ENCODE peak calls at places on chromosome 7, in five cellular contexts. One of them, this sample, is unnamed.

GRCh38 chr7:150903627-150904026 is 51.3 kb downstream of the AOC1 start:
- DNase-seq in GM12878: no peak
- DNase-seq in K562: no peak
- DNase-seq in HepG2: no peak
- DNase-seq in HCT116: no peak
- DNase-seq in this sample: no peak

GRCh38 chr7:114422478-114423217 is 8.0 kb downstream of the FOXP2 start:
- DNase-seq in HCT116: peak
- DNase-seq in K562: no peak
- DNase-seq in GM12878: no peak
- DNase-seq in HepG2: no peak
- DNase-seq in this sample: peak

GRCh38 chr7:106060394-106060920 is 51.7 kb downstream of the SYPL1 start:
- DNase-seq in K562: no peak
- DNase-seq in HepG2: no peak
- DNase-seq in HCT116: no peak
- DNase-seq in GM12878: no peak
- DNase-seq in this sample: no peak

GRCh38 chr7:29463504-29464158 is 100.0 kb upstream of the PRR15 start:
- DNase-seq in HepG2: no peak
- DNase-seq in GM12878: no peak
- DNase-seq in HCT116: no peak
- DNase-seq in K562: no peak
- DNase-seq in this sample: no peak

GRCh38 chr7:69199048-69199447 is 399.2 kb upstream of the AUTS2 start:
- DNase-seq in HCT116: no peak
- DNase-seq in GM12878: no peak
- DNase-seq in K562: no peak
- DNase-seq in HepG2: no peak
- DNase-seq in this sample: no peak

GRCh38 chr7:50513166-50513871 is 51.9 kb downstream of the DDC start:
- DNase-seq in HepG2: no peak
- DNase-seq in K562: peak
- DNase-seq in GM12878: no peak
- DNase-seq in HCT116: no peak
- DNase-seq in this sample: no peak

GRCh38 chr7:21256310-21256877 is 171.5 kb upstream of the SP4 start:
- DNase-seq in HepG2: peak
- DNase-seq in HCT116: peak
- DNase-seq in GM12878: no peak
- DNase-seq in K562: peak
- DNase-seq in this sample: peak

GRCh38 chr7:12796397-12797136 is 109.1 kb downstream of the ARL4A start:
- DNase-seq in GM12878: no peak
- DNase-seq in K562: peak
- DNase-seq in HepG2: no peak
- DNase-seq in HCT116: no peak
- DNase-seq in this sample: no peak

GRCh38 chr7:21939136-21939857 is 6.4 kb downstream of the CDCA7L start:
- DNase-seq in HCT116: no peak
- DNase-seq in K562: no peak
- DNase-seq in GM12878: peak
- DNase-seq in HepG2: no peak
- DNase-seq in this sample: no peak

GRCh38 chr7:137946015-137946414 is 55.9 kb downstream of the CREB3L2 start:
- DNase-seq in K562: no peak
- DNase-seq in HCT116: no peak
- DNase-seq in GM12878: no peak
- DNase-seq in HepG2: no peak
- DNase-seq in this sample: no peak

DNA sequence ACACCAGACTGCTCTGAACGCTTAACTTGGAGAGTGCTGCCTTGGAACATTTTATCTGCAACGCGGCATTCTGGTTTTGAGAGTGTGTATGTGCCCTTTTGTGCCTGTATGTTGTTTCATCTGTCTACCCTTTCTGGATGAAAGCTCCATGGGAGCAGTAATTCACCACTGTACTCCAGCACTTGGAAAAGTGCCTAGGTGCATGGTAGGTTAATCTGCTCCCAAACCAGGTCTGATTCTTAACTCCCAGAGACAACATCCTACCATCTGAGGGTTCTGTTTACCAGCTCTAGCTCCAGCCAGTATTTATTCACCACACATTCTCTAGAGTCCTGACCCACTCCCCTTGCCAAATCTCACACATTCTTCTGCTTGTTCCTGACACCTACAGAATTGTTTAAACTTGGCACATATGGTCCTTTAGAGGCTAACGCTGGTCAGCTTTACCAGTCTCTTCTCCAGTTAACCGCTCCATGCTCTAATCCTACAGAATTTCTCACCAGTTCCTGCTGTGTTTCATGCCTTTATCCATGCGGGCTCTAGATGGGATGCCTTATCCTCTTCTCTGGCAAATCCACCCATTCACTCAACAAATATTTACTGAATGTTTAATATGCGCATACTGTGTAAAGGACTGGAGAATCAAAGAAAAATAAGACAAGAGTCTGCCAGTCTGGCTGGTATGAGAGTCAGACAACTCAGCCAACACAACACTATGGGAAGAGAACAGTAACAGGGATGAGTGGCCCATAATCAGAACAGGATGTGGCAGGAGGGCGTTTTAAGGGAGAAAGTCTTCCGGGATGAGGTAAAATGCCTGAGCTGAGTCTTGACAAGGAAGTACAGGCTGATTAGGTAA is 46.4 kb downstream of the MTPN start:
- DNase-seq in GM12878: no peak
- DNase-seq in HepG2: no peak
- DNase-seq in K562: no peak
- DNase-seq in HCT116: no peak
- DNase-seq in this sample: peak
- TF ChIP-seq REST in GM12878: no peak
- TF ChIP-seq REST in HepG2: no peak
- TF ChIP-seq REST in K562: no peak
- TF ChIP-seq REST in HCT116: no peak
- TF ChIP-seq REST in this sample: no peak

DNA sequence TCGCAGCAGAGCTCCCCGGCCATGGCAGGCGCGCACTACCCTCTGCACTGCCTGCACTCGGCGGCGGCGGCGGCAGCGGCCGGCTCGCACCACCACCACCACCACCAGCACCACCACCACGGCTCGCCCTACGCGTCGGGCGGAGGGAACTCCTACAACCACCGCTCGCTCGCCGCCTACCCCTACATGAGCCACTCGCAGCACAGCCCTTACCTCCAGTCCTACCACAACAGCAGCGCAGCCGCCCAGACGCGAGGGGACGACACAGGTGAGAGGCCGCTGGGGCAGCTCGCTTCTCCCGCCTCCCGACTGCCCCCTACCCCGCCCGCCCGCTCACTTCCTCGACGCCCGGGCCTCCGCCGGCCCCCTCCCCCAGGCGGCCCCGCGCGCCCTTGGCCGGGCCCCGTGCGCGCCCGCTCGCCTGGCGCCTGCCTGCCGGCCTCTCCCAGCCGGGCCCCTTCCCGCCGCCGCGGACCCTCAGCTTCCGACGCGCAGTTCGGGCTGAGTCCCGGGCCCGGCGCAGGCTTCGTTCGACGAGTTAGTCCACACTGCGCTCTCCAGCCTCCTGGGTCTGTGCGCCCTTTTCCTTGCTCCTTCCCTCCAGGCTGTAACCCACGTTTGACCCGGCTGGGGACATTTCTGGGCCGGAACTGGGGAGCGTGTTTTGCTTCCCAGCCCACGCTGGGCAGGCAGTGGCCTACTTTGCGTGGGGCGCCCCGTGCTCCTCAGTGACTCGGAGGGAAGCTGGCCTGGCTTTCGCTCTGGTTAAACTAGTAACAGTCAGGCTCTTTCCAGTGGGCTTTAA is 995 bp downstream of the DLX6 start:
- DNase-seq in HepG2: peak
- DNase-seq in K562: no peak
- DNase-seq in GM12878: no peak
- DNase-seq in HCT116: no peak
- DNase-seq in this sample: peak
- TF ChIP-seq CTCF in HepG2: peak
- TF ChIP-seq CTCF in K562: no peak
- TF ChIP-seq CTCF in GM12878: no peak
- TF ChIP-seq CTCF in HCT116: no peak
- TF ChIP-seq CTCF in this sample: no peak

DNA sequence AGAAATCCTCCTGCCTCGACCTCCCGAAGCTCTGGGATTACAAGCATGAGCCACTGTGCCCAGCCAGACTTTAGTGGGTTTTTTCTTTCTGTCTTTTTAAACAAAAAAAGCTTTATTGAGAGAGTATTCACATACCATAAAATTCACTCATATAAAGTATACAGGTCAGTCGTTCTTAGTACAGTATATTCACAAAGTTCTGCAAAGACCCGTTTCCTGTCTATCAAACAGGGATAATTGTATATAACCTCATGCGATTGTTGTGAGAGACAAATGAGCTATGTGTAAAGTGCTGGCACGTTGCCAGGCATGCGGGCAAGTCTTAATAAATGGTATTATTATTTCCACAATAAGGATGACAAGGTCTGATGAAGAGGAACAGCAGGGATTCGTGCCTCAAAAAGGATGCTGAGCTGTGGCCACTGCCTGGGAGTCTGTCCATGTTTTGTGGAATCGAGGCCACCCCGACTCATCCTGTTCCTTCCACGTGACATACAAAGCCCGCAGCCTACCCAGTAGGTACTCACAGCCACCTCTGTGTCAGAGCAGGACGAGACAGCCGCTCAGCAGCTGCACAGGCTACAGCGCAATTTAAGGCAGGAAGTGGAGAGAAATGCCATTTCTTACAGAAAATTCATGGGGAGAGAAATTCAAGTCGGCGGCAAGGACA is 51.7 kb downstream of the SMKR1 start:
- DNase-seq in K562: peak
- DNase-seq in GM12878: no peak
- DNase-seq in HepG2: no peak
- DNase-seq in HCT116: no peak
- DNase-seq in this sample: no peak
- TF ChIP-seq REST in K562: no peak
- TF ChIP-seq REST in GM12878: no peak
- TF ChIP-seq REST in HepG2: no peak
- TF ChIP-seq REST in HCT116: no peak
- TF ChIP-seq REST in this sample: no peak

GRCh38 chr7:101815826-101816488 is 1.5 kb upstream of the CUX1 start:
- DNase-seq in GM12878: no peak
- DNase-seq in K562: peak
- DNase-seq in HCT116: peak
- DNase-seq in HepG2: peak
- DNase-seq in this sample: peak

GRCh38 chr7:101817031-101817929 is at the start of gene CUX1:
- DNase-seq in HepG2: peak
- DNase-seq in K562: peak
- DNase-seq in GM12878: no peak
- DNase-seq in HCT116: no peak
- DNase-seq in this sample: peak

GRCh38 chr7:101814996-101815825 is 2.2 kb upstream of the CUX1 start:
- DNase-seq in HepG2: no peak
- DNase-seq in K562: peak
- DNase-seq in GM12878: no peak
- DNase-seq in HCT116: no peak
- DNase-seq in this sample: peak

GRCh38 chr7:101817930-101818698 is 688 bp downstream of the CUX1 start:
- DNase-seq in HCT116: no peak
- DNase-seq in HepG2: no peak
- DNase-seq in K562: no peak
- DNase-seq in GM12878: no peak
- DNase-seq in this sample: no peak

GRCh38 chr7:101816499-101817030 is 861 bp upstream of the CUX1 start:
- DNase-seq in K562: peak
- DNase-seq in HepG2: no peak
- DNase-seq in HCT116: no peak
- DNase-seq in GM12878: no peak
- DNase-seq in this sample: no peak
- TF ChIP-seq CTCF in K562: peak
- TF ChIP-seq CTCF in HepG2: peak
- TF ChIP-seq CTCF in HCT116: no peak
- TF ChIP-seq CTCF in GM12878: peak
- TF ChIP-seq CTCF in this sample: no peak

This sample was measured in GM23338.